ENCODE peak calls at places on chromosomes 4 and X, in eight cellular contexts. A, U, X, B, T, Z, V and L are unnamed samples.

GRCh38 chrX:46811101-46811500 is 25.7 kb upstream of the RP2 start:
- DNase-seq in A (no peak), U (no peak), X (no peak), B (peak), T (no peak), Z (no peak), V (no peak), L (no peak)

GRCh38 chr4:136731025-136731424 is 801.3 kb downstream of the PCDH18 start:
- DNase-seq in A (no peak), U (no peak), X (no peak), B (no peak), T (no peak), Z (no peak), V (no peak), L (no peak)

GRCh38 chr4:2064276-2064991 is 5.3 kb downstream of the NAT8L start:
- DNase-seq in A (peak), U (no peak), X (no peak), B (no peak), T (no peak), Z (peak), V (no peak), L (no peak)

GRCh38 chr4:7754565-7755262 is 184.9 kb downstream of the AFAP1 start:
- DNase-seq in A (no peak), U (no peak), X (no peak), B (no peak), T (no peak), Z (no peak), V (no peak), L (no peak)

GRCh38 chr4:3642806-3643517 is 110.7 kb upstream of the LRPAP1 start:
- DNase-seq in A (no peak), U (no peak), X (no peak), B (no peak), T (no peak), Z (no peak), V (no peak), L (no peak)

GRCh38 chr4:73450398-73451004 is 14.5 kb downstream of the AFP start:
- DNase-seq in A (no peak), U (peak), X (no peak), B (peak), T (peak), Z (peak), V (no peak), L (peak)

GRCh38 chr4:188295899-188296298 is 156.7 kb downstream of the TRIML1 start:
- DNase-seq in A (no peak), U (no peak), X (no peak), B (no peak), T (peak), Z (peak), V (no peak), L (peak)

GRCh38 chr4:24971192-24971591 is 58.4 kb upstream of the CCDC149 start:
- DNase-seq in A (no peak), U (no peak), X (no peak), B (no peak), T (no peak), Z (peak), V (no peak), L (no peak)

GRCh38 chr4:120071192-120071795 is 4.6 kb upstream of the MAD2L1 start:
- DNase-seq in A (no peak), U (peak), X (peak), B (peak), T (peak), Z (peak), V (peak), L (peak)

GRCh38 chr4:915595-915994 is 16.5 kb downstream of the GAK start:
- DNase-seq in A (no peak), U (no peak), X (no peak), B (peak), T (peak), Z (no peak), V (peak), L (peak)

GRCh38 chr4:7135389-7135746 is 57.0 kb upstream of the SORCS2 start:
- DNase-seq in A (no peak), U (no peak), X (no peak), B (peak), T (no peak), Z (no peak), V (no peak), L (peak)

GRCh38 chrX:49659771-49660170 is 36.0 kb downstream of the PAGE1 start:
- DNase-seq in A (no peak), U (no peak), X (no peak), B (no peak), T (no peak), Z (no peak), V (no peak), L (no peak)

GRCh38 chrX:120000490-120001246 is 57.1 kb upstream of the NKAP start:
- DNase-seq in A (no peak), U (no peak), X (no peak), B (peak), T (no peak), Z (peak), V (no peak), L (no peak)

GRCh38 chr4:88630756-88631155 is 38.5 kb downstream of the HERC3 start:
- DNase-seq in A (no peak), U (no peak), X (no peak), B (peak), T (peak), Z (peak), V (no peak), L (peak)

GRCh38 chr4:111773858-111774257 is 371.4 kb upstream of the FAM241A start:
- DNase-seq in A (no peak), U (no peak), X (no peak), B (peak), T (peak), Z (peak), V (no peak), L (no peak)

GRCh38 chrX:17519349-17519748 is 144.3 kb downstream of the NHS start:
- DNase-seq in A (peak), U (no peak), X (no peak), B (peak), T (no peak), Z (no peak), V (no peak), L (no peak)
- H3K27ac ChIP-seq in A (no peak), U (no peak), X (no peak), B (no peak), T (no peak), Z (no peak), V (no peak), L (no peak)

GRCh38 chr4:13548984-13549546 is 4.8 kb upstream of the NKX3-2 start:
- DNase-seq in A (no peak), U (peak), X (peak), B (peak), T (peak), Z (peak), V (peak), L (peak)

GRCh38 chr4:13546855-13547562 is 2.7 kb upstream of the NKX3-2 start:
- DNase-seq in A (no peak), U (no peak), X (no peak), B (no peak), T (peak), Z (no peak), V (no peak), L (no peak)

GRCh38 chr4:13546374-13546854 is 2.1 kb upstream of the NKX3-2 start:
- DNase-seq in A (no peak), U (no peak), X (no peak), B (no peak), T (peak), Z (no peak), V (no peak), L (no peak)

GRCh38 chr4:13547563-13548041 is 3.3 kb upstream of the NKX3-2 start:
- DNase-seq in A (no peak), U (no peak), X (no peak), B (no peak), T (peak), Z (no peak), V (peak), L (no peak)

DNA sequence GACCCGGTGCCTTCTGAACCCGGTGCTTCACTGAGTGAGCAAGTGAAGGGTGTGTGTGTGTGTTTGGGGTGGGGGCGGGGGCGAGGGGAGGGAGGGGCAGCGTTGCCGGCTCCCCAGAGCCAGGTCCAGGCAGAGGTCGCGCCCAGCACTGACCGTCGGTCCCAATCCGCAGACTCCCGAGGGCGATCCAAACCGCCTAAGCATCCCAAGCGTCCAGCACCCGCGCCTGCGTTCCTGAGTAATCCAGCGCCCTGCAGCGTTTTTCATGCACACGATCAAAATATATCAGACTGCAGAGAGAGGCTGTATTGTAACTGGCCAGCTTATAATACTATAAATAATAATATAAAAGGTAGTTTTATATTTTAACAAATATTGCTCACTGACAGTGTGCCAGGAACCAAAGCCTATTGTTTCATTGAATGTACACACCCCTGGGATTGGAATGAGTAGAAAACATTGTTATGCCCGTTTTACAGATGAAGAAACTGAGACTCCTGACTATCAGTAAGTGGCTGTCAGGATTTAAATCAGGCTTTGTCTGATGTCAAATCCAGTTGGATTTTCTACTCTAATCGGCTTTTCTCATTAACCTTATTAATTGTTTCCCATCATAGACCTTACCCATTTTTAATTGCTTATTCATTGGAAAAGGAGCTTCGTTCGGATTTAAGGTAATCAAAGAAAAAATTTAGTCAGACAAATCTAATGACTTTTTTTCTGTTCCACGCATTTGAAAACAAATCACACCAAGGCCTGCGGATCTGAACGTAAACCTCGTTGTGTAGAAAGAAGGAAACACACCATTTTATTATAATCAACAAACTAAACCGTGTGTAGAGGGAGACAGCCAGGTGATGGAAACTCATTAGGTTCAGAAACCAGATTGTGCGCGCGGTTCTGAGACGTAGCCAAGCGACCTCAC is 4.0 kb upstream of the NKX3-2 start:
- DNase-seq in A (no peak), U (no peak), X (no peak), B (peak), T (peak), Z (no peak), V (no peak), L (no peak)
- H3K27ac ChIP-seq in A (no peak), U (no peak), X (no peak), B (no peak), T (no peak), Z (no peak), V (no peak), L (no peak)

GRCh38 chrX:11793734-11794133 is 35.7 kb downstream of the MSL3 start:
- DNase-seq in A (no peak), U (no peak), X (no peak), B (no peak), T (no peak), Z (no peak), V (no peak), L (no peak)
- H3K27ac ChIP-seq in A (no peak), U (no peak), X (no peak), B (no peak), T (no peak), Z (no peak), V (no peak), L (no peak)

DNA sequence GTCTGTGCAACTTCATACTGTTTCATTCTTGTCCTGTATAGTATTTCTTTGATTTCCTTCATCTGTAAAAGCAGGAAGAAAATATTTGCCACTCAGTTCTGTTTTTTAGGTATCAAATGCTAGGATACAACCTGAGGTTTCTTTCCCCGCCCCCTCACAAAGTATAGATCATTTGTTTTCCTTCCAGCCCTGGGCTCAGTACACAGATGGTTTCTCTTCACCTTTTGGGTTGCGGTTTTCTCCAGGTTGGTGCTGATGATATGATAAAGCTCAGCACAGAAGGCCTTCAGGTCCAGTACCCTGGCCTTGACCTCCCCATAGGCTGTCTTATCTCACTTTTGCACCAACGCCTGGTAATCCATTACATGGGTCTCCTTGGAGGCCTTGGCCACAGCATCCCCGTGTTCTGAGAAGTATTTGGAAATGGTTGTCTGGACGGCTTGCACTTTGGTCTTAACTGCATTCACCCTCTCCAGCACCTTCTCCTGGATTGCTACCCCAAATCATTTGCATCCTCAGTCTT is 35.2 kb downstream of the PTTG2 start:
- DNase-seq in A (no peak), U (no peak), X (no peak), B (no peak), T (no peak), Z (no peak), V (no peak), L (no peak)
- H3K27ac ChIP-seq in A (no peak), U (no peak), X (no peak), B (no peak), T (no peak), Z (no peak), V (no peak), L (no peak)

DNA sequence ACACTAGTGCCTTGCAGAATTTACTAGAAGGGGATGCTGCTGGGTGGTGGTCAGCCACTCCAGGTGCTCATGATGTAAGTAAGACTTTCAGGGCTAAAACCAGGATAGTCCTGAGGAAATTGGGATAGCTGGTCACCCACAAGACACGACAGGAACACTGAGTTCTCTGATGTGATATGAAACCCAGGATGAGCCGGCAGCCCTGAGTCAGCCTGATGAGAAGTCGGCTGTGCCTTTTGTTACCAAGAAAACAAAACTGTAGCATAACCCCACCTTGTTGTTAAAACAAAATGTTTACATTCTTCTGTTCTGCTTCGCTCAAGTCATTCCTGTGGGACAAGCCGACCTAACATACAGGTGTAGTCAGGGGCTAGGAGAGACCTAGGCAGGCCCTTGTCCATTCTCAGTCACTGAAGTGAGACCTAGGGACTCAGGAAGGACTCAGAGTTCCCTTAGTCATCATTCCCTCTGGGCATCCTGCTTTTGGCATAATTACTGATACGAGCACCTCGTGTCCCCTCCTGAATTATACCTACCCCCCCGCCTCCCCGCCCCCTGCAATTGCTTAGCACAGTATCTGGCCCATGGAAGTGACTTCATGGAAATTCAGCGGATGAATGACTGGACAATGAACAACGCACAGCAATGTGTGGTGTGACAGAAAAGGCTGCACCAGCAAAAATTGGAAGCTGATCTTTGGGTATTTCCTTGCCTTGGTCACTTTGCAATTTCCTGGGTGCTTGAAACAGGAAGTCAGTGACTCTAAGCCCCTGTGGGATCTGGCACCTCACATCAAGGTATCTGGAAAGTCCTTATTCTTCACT is 31.9 kb upstream of the TLR2 start:
- DNase-seq in A (no peak), U (no peak), X (no peak), B (peak), T (no peak), Z (peak), V (no peak), L (peak)
- H3K27ac ChIP-seq in A (peak), U (no peak), X (no peak), B (peak), T (no peak), Z (peak), V (no peak), L (no peak)

GRCh38 chr4:169098054-169098896 is 88.2 kb upstream of the CBR4 start:
- DNase-seq in A (no peak), U (no peak), X (no peak), B (peak), T (no peak), Z (no peak), V (no peak), L (peak)

GRCh38 chr4:169098969-169099685 is 89.1 kb upstream of the CBR4 start:
- DNase-seq in A (no peak), U (no peak), X (no peak), B (no peak), T (no peak), Z (no peak), V (no peak), L (no peak)

GRCh38 chr4:169094656-169095231 is 84.7 kb upstream of the CBR4 start:
- DNase-seq in A (no peak), U (no peak), X (no peak), B (no peak), T (no peak), Z (no peak), V (no peak), L (no peak)

GRCh38 chr4:169092889-169093522 is 83.0 kb upstream of the CBR4 start:
- DNase-seq in A (no peak), U (no peak), X (no peak), B (no peak), T (no peak), Z (no peak), V (no peak), L (no peak)

GRCh38 chr4:169096221-169096620 is 86.2 kb upstream of the CBR4 start:
- DNase-seq in A (no peak), U (no peak), X (no peak), B (no peak), T (no peak), Z (no peak), V (no peak), L (no peak)
- H3K27ac ChIP-seq in A (no peak), U (no peak), X (no peak), B (no peak), T (no peak), Z (no peak), V (no peak), L (no peak)

GRCh38 chrX:94977562-94977961 is 1303.6 kb downstream of the FAM133A start:
- DNase-seq in A (no peak), U (no peak), X (no peak), B (no peak), T (no peak), Z (no peak), V (no peak), L (no peak)

DNA sequence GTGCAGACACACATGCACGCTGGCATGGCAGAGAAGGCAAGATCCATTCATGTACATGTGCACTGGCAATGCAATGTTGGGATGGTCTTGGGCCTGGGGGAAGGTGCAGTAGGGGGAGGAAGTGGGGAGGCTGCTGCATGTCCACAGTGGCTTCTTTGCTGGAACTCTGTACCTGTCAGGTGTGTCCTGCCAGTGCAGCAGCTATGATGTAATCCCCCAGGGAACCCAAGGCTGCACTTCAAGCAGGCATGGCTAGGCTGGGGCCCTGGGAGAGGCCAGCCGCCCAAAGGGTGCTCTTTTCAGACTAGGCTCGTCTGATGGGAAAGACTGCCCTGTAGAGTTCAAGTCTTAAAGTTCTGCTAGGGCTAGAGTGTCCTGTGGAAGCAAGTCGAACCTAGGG is 1304.0 kb downstream of the FAM133A start:
- DNase-seq in A (no peak), U (no peak), X (no peak), B (no peak), T (no peak), Z (no peak), V (no peak), L (no peak)
- H3K27ac ChIP-seq in A (no peak), U (no peak), X (no peak), B (no peak), T (no peak), Z (no peak), V (no peak), L (no peak)

DNA sequence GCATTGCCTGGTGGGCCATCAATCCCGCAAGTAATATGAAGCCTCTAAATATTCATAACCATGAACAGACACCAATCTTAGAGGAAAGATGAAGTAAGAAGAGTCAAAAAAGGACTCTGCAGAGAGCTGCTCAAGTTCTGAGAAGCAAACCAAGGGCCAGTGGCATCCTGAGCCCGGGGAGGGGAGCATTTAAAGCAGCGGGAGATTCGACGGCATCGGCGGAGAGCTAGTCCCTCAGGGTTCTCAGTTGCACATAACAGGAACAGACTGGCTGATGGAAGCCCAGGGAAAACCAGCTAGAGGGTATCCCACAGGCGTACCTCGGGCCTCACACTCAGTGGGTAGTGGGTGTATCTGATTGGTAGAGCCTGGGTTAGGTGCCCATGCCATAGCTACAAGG is 4.9 kb upstream of the PNMA6E start:
- DNase-seq in A (no peak), U (no peak), X (no peak), B (no peak), T (no peak), Z (no peak), V (no peak), L (no peak)
- H3K27ac ChIP-seq in A (no peak), U (no peak), X (no peak), B (no peak), T (no peak), Z (no peak), V (no peak), L (no peak)

DNA sequence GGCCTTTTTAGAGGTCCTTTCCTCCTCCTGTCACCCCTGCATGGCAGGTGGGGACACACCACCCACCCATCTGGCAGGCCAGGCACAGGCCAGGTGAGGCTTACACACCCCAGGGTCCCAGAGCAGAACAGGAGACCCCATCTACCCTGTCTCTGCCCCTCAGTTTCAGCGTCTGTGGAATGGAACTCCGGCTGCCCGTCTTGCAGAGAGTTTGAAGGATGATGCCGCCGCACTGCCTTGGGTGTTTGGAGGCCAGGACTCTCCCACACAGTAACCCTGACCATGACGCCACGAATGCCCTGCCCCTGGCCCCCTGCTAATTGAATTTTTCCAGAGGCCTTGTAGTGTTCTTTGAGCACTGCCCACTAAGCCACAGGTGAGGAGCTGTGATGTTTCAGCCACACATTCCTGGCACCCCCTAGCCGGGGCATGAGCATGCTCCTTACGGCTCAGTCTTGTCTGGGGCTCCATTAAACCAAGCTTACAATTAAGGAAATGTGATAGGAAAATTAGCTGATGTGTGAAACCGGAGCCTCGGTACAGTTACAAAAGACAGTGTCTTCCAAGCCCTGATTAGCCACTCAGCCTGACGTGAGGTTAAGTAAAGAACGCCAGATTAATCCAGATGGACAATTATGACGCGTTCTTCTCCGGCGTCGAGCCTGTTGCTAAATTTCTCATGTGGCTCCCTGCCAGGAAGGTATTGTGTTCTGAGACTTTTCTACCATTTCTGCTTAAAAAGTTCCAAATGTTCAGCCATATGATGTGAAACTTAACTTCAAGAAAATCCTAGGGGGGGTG is 39.3 kb downstream of the HMX1 start:
- DNase-seq in A (peak), U (no peak), X (no peak), B (peak), T (no peak), Z (no peak), V (no peak), L (no peak)
- H3K27ac ChIP-seq in A (no peak), U (no peak), X (no peak), B (no peak), T (no peak), Z (no peak), V (no peak), L (no peak)